ENCODE peak calls at places on chromosome 10, in four cellular contexts. B is activated CD4-positive, alpha-beta T cell treated with anti-CD3 and anti-CD28 coated beads, Interleukin-2, amount 50 U/mL, for 1 hour; Q is stimulated activated CD4-positive, alpha-beta T cell treated with anti-CD3 and anti-CD28 coated beads, Interleukin-2, amount 100 ng/mL, for 48 hours; M is cardiac fibroblast. C is an unnamed sample.

GRCh38 chr10:119379466-119380071 is 162.9 kb downstream of the RGS10 start:
- DNase-seq in B (no peak), Q (no peak), M (no peak), C (no peak)

GRCh38 chr10:103661198-103661950 is 167.9 kb downstream of the NEURL1 start:
- DNase-seq in B (peak), Q (no peak), M (peak), C (no peak)

GRCh38 chr10:50417906-50418697 is 166.8 kb upstream of the ASAH2 start:
- DNase-seq in B (peak), Q (peak), M (peak), C (peak)

GRCh38 chr10:98323221-98324164 is 55.5 kb upstream of the LOXL4 start:
- DNase-seq in B (no peak), Q (no peak), M (peak), C (no peak)

GRCh38 chr10:116802474-116802873 is 46.8 kb upstream of the ENO4 start:
- DNase-seq in B (no peak), Q (no peak), M (no peak), C (no peak)

GRCh38 chr10:105195831-105196230 is 554.7 kb downstream of the SORCS3 start:
- DNase-seq in B (no peak), Q (no peak), M (no peak), C (no peak)

GRCh38 chr10:81157649-81158048 is 619.9 kb downstream of the SH2D4B start:
- DNase-seq in B (no peak), Q (no peak), M (no peak), C (no peak)

GRCh38 chr10:63611078-63611477 is 89.9 kb downstream of the REEP3 start:
- DNase-seq in B (no peak), Q (no peak), M (peak), C (no peak)

GRCh38 chr10:80480852-80481251 is 26.7 kb downstream of the TSPAN14 start:
- DNase-seq in B (no peak), Q (no peak), M (no peak), C (no peak)

GRCh38 chr10:77229704-77230103 is 407.9 kb downstream of the KCNMA1 start:
- DNase-seq in B (no peak), Q (no peak), M (no peak), C (no peak)

GRCh38 chr10:84264611-84265141 is 19.8 kb downstream of the RGR start:
- DNase-seq in B (peak), Q (peak), M (peak), C (peak)

GRCh38 chr10:122510736-122511135 is 49.4 kb downstream of the HTRA1 start:
- DNase-seq in B (no peak), Q (no peak), M (no peak), C (no peak)

GRCh38 chr10:78269061-78269460 is 235.4 kb downstream of the RPS24 start:
- DNase-seq in B (no peak), Q (no peak), M (no peak), C (no peak)

GRCh38 chr10:113094114-113094486 is 144.1 kb downstream of the TCF7L2 start:
- DNase-seq in B (no peak), Q (no peak), M (peak), C (no peak)

GRCh38 chr10:29157321-29157720 is 131.5 kb upstream of the LYZL1 start:
- DNase-seq in B (no peak), Q (no peak), M (no peak), C (peak)

GRCh38 chr10:23187155-23187554 is 5.0 kb upstream of the PTF1A start:
- DNase-seq in B (no peak), Q (no peak), M (no peak), C (no peak)

GRCh38 chr10:103021897-103022286 is 103.8 kb downstream of the CNNM2 start:
- DNase-seq in B (no peak), Q (no peak), M (peak), C (no peak)

GRCh38 chr10:108783897-108784296 is 1139.4 kb downstream of the XPNPEP1 start:
- DNase-seq in B (no peak), Q (peak), M (peak), C (no peak)

GRCh38 chr10:30055094-30055701 is 4.2 kb downstream of the JCAD start:
- DNase-seq in B (no peak), Q (no peak), M (peak), C (no peak)

GRCh38 chr10:133242611-133243356 is 5.1 kb downstream of the VENTX start:
- DNase-seq in B (no peak), Q (no peak), M (peak), C (no peak)

GRCh38 chr10:49433069-49433468 is 37.2 kb upstream of the DRGX start:
- DNase-seq in B (no peak), Q (no peak), M (no peak), C (no peak)

GRCh38 chr10:29471483-29471859 is 163.3 kb downstream of the SVIL start:
- DNase-seq in B (no peak), Q (no peak), M (peak), C (no peak)

GRCh38 chr10:108515821-108516220 is 1351.3 kb upstream of the SORCS1 start:
- DNase-seq in B (no peak), Q (no peak), M (peak), C (no peak)

GRCh38 chr10:131872837-131873375 is 27.9 kb upstream of the PPP2R2D start:
- DNase-seq in B (no peak), Q (no peak), M (no peak), C (no peak)

GRCh38 chr10:111158601-111159000 is 81.8 kb downstream of the ADRA2A start:
- DNase-seq in B (no peak), Q (no peak), M (no peak), C (no peak)

GRCh38 chr10:78959217-78959616 is 109.5 kb upstream of the ZMIZ1 start:
- DNase-seq in B (no peak), Q (no peak), M (no peak), C (no peak)

GRCh38 chr10:45422862-45423659 is 49.0 kb downstream of the ALOX5 start:
- DNase-seq in B (no peak), Q (no peak), M (no peak), C (no peak)

GRCh38 chr10:49562893-49563292 is 24.0 kb upstream of the ERCC6 start:
- DNase-seq in B (no peak), Q (no peak), M (peak), C (no peak)

GRCh38 chr10:71074176-71074755 is 138.1 kb upstream of the UNC5B start:
- DNase-seq in B (no peak), Q (no peak), M (no peak), C (no peak)

GRCh38 chr10:33126742-33127141 is 168.7 kb upstream of the ITGB1 start:
- DNase-seq in B (peak), Q (no peak), M (no peak), C (no peak)

GRCh38 chr10:56316603-56317002 is 44.5 kb downstream of the ZWINT start:
- DNase-seq in B (no peak), Q (no peak), M (no peak), C (no peak)

GRCh38 chr10:58477902-58478301 is 34.8 kb upstream of the BICC1 start:
- DNase-seq in B (no peak), Q (no peak), M (peak), C (no peak)

GRCh38 chr10:29420744-29421143 is 131.9 kb downstream of the LYZL1 start:
- DNase-seq in B (no peak), Q (no peak), M (no peak), C (no peak)